ENCODE peak calls at places on chromosomes 5 and 9, in seven cellular contexts. One of them, this sample, is unnamed.

GRCh38 chr5:147752666-147753290 is 29.8 kb downstream of the JAKMIP2 start:
- DNase-seq in GM23248: no peak
- DNase-seq in aorta: no peak
- DNase-seq in Peyer's patch: no peak
- DNase-seq in RWPE1: no peak
- DNase-seq in dorsolateral prefrontal cortex: peak
- DNase-seq in MM.1S: no peak
- DNase-seq in this sample: no peak

GRCh38 chr9:127021664-127022337 is 100.6 kb downstream of the ANGPTL2 start:
- DNase-seq in GM23248: peak
- DNase-seq in RWPE1: no peak
- DNase-seq in Peyer's patch: peak
- DNase-seq in aorta: peak
- DNase-seq in MM.1S: no peak
- DNase-seq in dorsolateral prefrontal cortex: peak
- DNase-seq in this sample: no peak

GRCh38 chr5:54722846-54723433 is 205.4 kb downstream of the SNX18 start:
- DNase-seq in RWPE1: no peak
- DNase-seq in MM.1S: no peak
- DNase-seq in aorta: no peak
- DNase-seq in dorsolateral prefrontal cortex: no peak
- DNase-seq in Peyer's patch: no peak
- DNase-seq in GM23248: peak
- DNase-seq in this sample: no peak

GRCh38 chr5:6248132-6248531 is 130.2 kb downstream of the MED10 start:
- DNase-seq in dorsolateral prefrontal cortex: no peak
- DNase-seq in aorta: no peak
- DNase-seq in GM23248: no peak
- DNase-seq in MM.1S: no peak
- DNase-seq in Peyer's patch: no peak
- DNase-seq in RWPE1: no peak
- DNase-seq in this sample: no peak

GRCh38 chr5:79318935-79319614 is 83.1 kb downstream of the JMY start:
- DNase-seq in Peyer's patch: no peak
- DNase-seq in RWPE1: peak
- DNase-seq in dorsolateral prefrontal cortex: no peak
- DNase-seq in MM.1S: no peak
- DNase-seq in GM23248: peak
- DNase-seq in aorta: no peak
- DNase-seq in this sample: no peak

GRCh38 chr5:73263001-73263710 is 90.2 kb downstream of the TMEM174 start:
- DNase-seq in dorsolateral prefrontal cortex: no peak
- DNase-seq in Peyer's patch: no peak
- DNase-seq in aorta: no peak
- DNase-seq in RWPE1: no peak
- DNase-seq in MM.1S: no peak
- DNase-seq in GM23248: peak
- DNase-seq in this sample: no peak

GRCh38 chr9:96874201-96874785 is 20.0 kb upstream of the ZNF782 start:
- DNase-seq in MM.1S: no peak
- DNase-seq in RWPE1: no peak
- DNase-seq in aorta: no peak
- DNase-seq in GM23248: no peak
- DNase-seq in Peyer's patch: no peak
- DNase-seq in dorsolateral prefrontal cortex: no peak
- DNase-seq in this sample: peak

GRCh38 chr5:57600321-57600720 is 117.7 kb upstream of the ACTBL2 start:
- DNase-seq in GM23248: no peak
- DNase-seq in aorta: no peak
- DNase-seq in RWPE1: no peak
- DNase-seq in dorsolateral prefrontal cortex: no peak
- DNase-seq in MM.1S: peak
- DNase-seq in Peyer's patch: no peak
- DNase-seq in this sample: no peak

GRCh38 chr5:88829053-88829452 is 53.9 kb downstream of the MEF2C start:
- DNase-seq in dorsolateral prefrontal cortex: no peak
- DNase-seq in RWPE1: no peak
- DNase-seq in MM.1S: peak
- DNase-seq in aorta: no peak
- DNase-seq in GM23248: peak
- DNase-seq in Peyer's patch: peak
- DNase-seq in this sample: peak

GRCh38 chr5:158054388-158055092 is 195.6 kb upstream of the CLINT1 start:
- DNase-seq in Peyer's patch: no peak
- DNase-seq in MM.1S: no peak
- DNase-seq in GM23248: peak
- DNase-seq in dorsolateral prefrontal cortex: no peak
- DNase-seq in RWPE1: peak
- DNase-seq in aorta: no peak
- DNase-seq in this sample: no peak

GRCh38 chr9:16406536-16407225 is 463.8 kb downstream of the BNC2 start:
- DNase-seq in aorta: no peak
- DNase-seq in RWPE1: no peak
- DNase-seq in dorsolateral prefrontal cortex: no peak
- DNase-seq in MM.1S: no peak
- DNase-seq in GM23248: no peak
- DNase-seq in Peyer's patch: no peak
- DNase-seq in this sample: no peak

GRCh38 chr5:168467755-168468280 is 18.5 kb upstream of the RARS1 start:
- DNase-seq in GM23248: no peak
- DNase-seq in aorta: no peak
- DNase-seq in dorsolateral prefrontal cortex: no peak
- DNase-seq in Peyer's patch: no peak
- DNase-seq in RWPE1: no peak
- DNase-seq in MM.1S: no peak
- DNase-seq in this sample: no peak

GRCh38 chr5:150734579-150735384 is 24.0 kb downstream of the DCTN4 start:
- DNase-seq in GM23248: no peak
- DNase-seq in dorsolateral prefrontal cortex: no peak
- DNase-seq in aorta: no peak
- DNase-seq in Peyer's patch: peak
- DNase-seq in RWPE1: no peak
- DNase-seq in MM.1S: no peak
- DNase-seq in this sample: peak

GRCh38 chr9:116491219-116491618 is 195.9 kb upstream of the TRIM32 start:
- DNase-seq in Peyer's patch: no peak
- DNase-seq in dorsolateral prefrontal cortex: no peak
- DNase-seq in RWPE1: no peak
- DNase-seq in aorta: no peak
- DNase-seq in MM.1S: no peak
- DNase-seq in GM23248: no peak
- DNase-seq in this sample: no peak

GRCh38 chr9:79360387-79361347 is 211.1 kb upstream of the TLE4 start:
- DNase-seq in dorsolateral prefrontal cortex: no peak
- DNase-seq in RWPE1: no peak
- DNase-seq in MM.1S: no peak
- DNase-seq in aorta: no peak
- DNase-seq in Peyer's patch: no peak
- DNase-seq in GM23248: peak
- DNase-seq in this sample: no peak

GRCh38 chr5:180474569-180474968 is 19.6 kb upstream of the CNOT6 start:
- DNase-seq in MM.1S: no peak
- DNase-seq in Peyer's patch: no peak
- DNase-seq in aorta: peak
- DNase-seq in GM23248: no peak
- DNase-seq in RWPE1: no peak
- DNase-seq in dorsolateral prefrontal cortex: no peak
- DNase-seq in this sample: no peak

GRCh38 chr5:142325677-142326479 is 1.1 kb upstream of the SPRY4 start:
- DNase-seq in RWPE1: peak
- DNase-seq in aorta: peak
- DNase-seq in Peyer's patch: peak
- DNase-seq in MM.1S: no peak
- DNase-seq in dorsolateral prefrontal cortex: peak
- DNase-seq in GM23248: peak
- DNase-seq in this sample: no peak

GRCh38 chr9:32378496-32378895 is 5.9 kb upstream of the ACO1 start:
- DNase-seq in RWPE1: peak
- DNase-seq in aorta: no peak
- DNase-seq in MM.1S: peak
- DNase-seq in Peyer's patch: peak
- DNase-seq in GM23248: peak
- DNase-seq in dorsolateral prefrontal cortex: peak
- DNase-seq in this sample: peak

GRCh38 chr5:88813805-88814584 is 69.0 kb downstream of the MEF2C start:
- DNase-seq in Peyer's patch: no peak
- DNase-seq in MM.1S: no peak
- DNase-seq in RWPE1: no peak
- DNase-seq in aorta: no peak
- DNase-seq in dorsolateral prefrontal cortex: no peak
- DNase-seq in GM23248: no peak
- DNase-seq in this sample: no peak

GRCh38 chr5:158952951-158953350 is 146.8 kb downstream of the EBF1 start:
- DNase-seq in dorsolateral prefrontal cortex: no peak
- DNase-seq in GM23248: no peak
- DNase-seq in RWPE1: no peak
- DNase-seq in Peyer's patch: no peak
- DNase-seq in aorta: no peak
- DNase-seq in MM.1S: no peak
- DNase-seq in this sample: peak

GRCh38 chr5:93158841-93159240 is 422.2 kb downstream of the NR2F1-AS1 start:
- DNase-seq in dorsolateral prefrontal cortex: no peak
- DNase-seq in Peyer's patch: no peak
- DNase-seq in RWPE1: no peak
- DNase-seq in GM23248: peak
- DNase-seq in aorta: no peak
- DNase-seq in MM.1S: no peak
- DNase-seq in this sample: no peak
- H3K27ac ChIP-seq in dorsolateral prefrontal cortex: no peak
- H3K27ac ChIP-seq in Peyer's patch: no peak
- H3K27ac ChIP-seq in RWPE1: no peak
- H3K27ac ChIP-seq in GM23248: peak
- H3K27ac ChIP-seq in aorta: no peak
- H3K27ac ChIP-seq in MM.1S: no peak
- H3K27ac ChIP-seq in this sample: no peak

DNA sequence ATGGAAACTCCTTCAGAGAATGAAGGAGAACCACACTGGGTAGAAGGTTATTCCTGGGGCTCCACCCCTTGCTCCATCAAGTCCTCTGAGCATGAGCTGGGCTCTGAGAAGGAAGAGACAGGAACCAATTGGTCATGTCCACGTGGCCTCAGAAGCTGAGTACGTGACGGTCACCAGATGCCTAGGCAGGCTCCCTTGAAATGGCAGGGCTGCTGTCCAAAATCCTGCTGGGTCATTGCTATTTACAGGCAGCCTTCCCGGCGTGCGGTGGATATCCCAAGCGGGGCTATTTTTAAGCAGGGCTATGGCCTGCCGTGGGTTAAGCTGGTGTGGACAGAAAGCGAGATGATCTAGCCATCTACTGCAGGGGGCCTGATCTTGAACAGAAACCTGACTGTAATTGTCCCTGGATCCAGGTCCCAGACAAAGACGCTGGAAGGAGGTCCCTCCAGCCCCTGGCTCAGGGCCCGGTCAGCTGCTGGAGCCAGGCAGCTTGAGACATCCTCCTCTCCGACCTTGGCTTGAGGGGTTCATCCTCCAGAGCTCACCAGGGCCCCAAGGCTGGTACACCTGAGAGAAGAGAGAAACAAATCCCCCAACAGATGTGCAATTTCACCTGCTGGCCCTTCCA is 558 bp upstream of the CKMT2 start:
- DNase-seq in RWPE1: no peak
- DNase-seq in Peyer's patch: no peak
- DNase-seq in GM23248: peak
- DNase-seq in aorta: peak
- DNase-seq in MM.1S: no peak
- DNase-seq in dorsolateral prefrontal cortex: peak
- DNase-seq in this sample: no peak
- H3K27ac ChIP-seq in RWPE1: no peak
- H3K27ac ChIP-seq in Peyer's patch: no peak
- H3K27ac ChIP-seq in GM23248: no peak
- H3K27ac ChIP-seq in aorta: peak
- H3K27ac ChIP-seq in MM.1S: no peak
- H3K27ac ChIP-seq in dorsolateral prefrontal cortex: peak
- H3K27ac ChIP-seq in this sample: no peak

GRCh38 chr9:93203713-93204469 is 20.0 kb downstream of the WNK2 start:
- DNase-seq in Peyer's patch: no peak
- DNase-seq in aorta: peak
- DNase-seq in MM.1S: no peak
- DNase-seq in RWPE1: no peak
- DNase-seq in GM23248: no peak
- DNase-seq in dorsolateral prefrontal cortex: no peak
- DNase-seq in this sample: no peak
- H3K27ac ChIP-seq in Peyer's patch: peak
- H3K27ac ChIP-seq in aorta: no peak
- H3K27ac ChIP-seq in MM.1S: no peak
- H3K27ac ChIP-seq in RWPE1: no peak
- H3K27ac ChIP-seq in GM23248: no peak
- H3K27ac ChIP-seq in dorsolateral prefrontal cortex: peak
- H3K27ac ChIP-seq in this sample: no peak

DNA sequence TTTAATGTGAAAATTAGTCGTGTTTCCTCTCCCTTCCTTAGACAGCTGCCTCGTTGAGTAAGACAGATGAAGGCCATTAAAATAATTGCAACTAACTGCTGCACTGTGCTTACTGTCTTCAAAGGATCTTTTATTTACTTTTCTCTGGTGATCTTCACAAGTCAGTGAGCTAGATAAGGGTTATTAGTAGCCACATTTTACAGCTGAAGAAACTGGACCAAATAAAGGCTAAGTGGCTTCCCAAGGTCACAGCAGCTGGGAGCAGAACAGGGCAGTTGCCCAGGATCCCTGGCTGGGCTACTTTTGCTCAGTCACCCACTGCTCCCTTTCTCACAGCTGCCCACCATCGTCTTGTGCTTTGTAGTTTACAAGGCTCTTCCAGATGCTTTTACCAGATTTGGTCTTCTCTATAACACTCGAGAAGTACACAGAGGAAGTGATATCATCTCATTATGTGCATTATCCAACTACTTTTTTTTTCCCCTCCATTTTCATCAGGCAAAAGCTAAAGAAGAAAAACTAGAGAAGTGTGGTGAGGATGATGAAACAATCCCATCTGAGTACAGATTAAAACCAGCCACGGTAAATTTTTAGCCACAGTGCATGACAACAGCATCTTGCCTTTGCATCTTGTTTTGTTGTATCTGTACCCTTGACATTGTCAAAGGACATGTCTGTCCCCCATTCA is 61.8 kb downstream of the ERAP1 start:
- DNase-seq in dorsolateral prefrontal cortex: no peak
- DNase-seq in RWPE1: no peak
- DNase-seq in Peyer's patch: no peak
- DNase-seq in GM23248: peak
- DNase-seq in aorta: no peak
- DNase-seq in MM.1S: no peak
- DNase-seq in this sample: no peak
- H3K27ac ChIP-seq in dorsolateral prefrontal cortex: peak
- H3K27ac ChIP-seq in RWPE1: no peak
- H3K27ac ChIP-seq in Peyer's patch: peak
- H3K27ac ChIP-seq in GM23248: peak
- H3K27ac ChIP-seq in aorta: peak
- H3K27ac ChIP-seq in MM.1S: no peak
- H3K27ac ChIP-seq in this sample: no peak

GRCh38 chr9:134536101-134536900 is 105.3 kb upstream of the COL5A1 start:
- DNase-seq in GM23248: peak
- DNase-seq in aorta: peak
- DNase-seq in RWPE1: peak
- DNase-seq in dorsolateral prefrontal cortex: no peak
- DNase-seq in MM.1S: no peak
- DNase-seq in Peyer's patch: no peak
- DNase-seq in this sample: no peak
- H3K27ac ChIP-seq in GM23248: peak
- H3K27ac ChIP-seq in aorta: no peak
- H3K27ac ChIP-seq in RWPE1: no peak
- H3K27ac ChIP-seq in dorsolateral prefrontal cortex: no peak
- H3K27ac ChIP-seq in MM.1S: no peak
- H3K27ac ChIP-seq in Peyer's patch: no peak
- H3K27ac ChIP-seq in this sample: no peak

This sample was measured in OCI-LY7.